ENCODE peak calls at places on chromosomes 2 and 18, in seven cellular contexts. S is activated T-cell treated with anti-CD3 and anti-CD28 coated beads, Interleukin-2, amount 50 U/mL, for 72 hours; Y is COLO829; J is progenitor cell of endocrine pancreas; U is epithelial cell of esophagus; G is retinal pigment epithelial cell; T is HCEC 1CT. Z is an unnamed sample.

GRCh38 chr2:160614391-160614790 is 120.8 kb upstream of the RBMS1 start:
- DNase-seq in T (peak), S (no peak), G (no peak), Y (no peak), J (no peak), U (no peak), Z (no peak)

GRCh38 chr2:131148426-131148825 is 43.3 kb downstream of the PLEKHB2 start:
- DNase-seq in S (no peak), G (no peak), Y (no peak), J (no peak), T (no peak), U (no peak), Z (no peak)

GRCh38 chr2:20478961-20479360 is 32.1 kb downstream of the RHOB start:
- DNase-seq in U (no peak), G (no peak), T (no peak), S (no peak), J (no peak), Y (no peak), Z (peak)

GRCh38 chr2:240932724-240933047 is 26.6 kb downstream of the CROCC2 start:
- DNase-seq in S (no peak), J (no peak), U (no peak), G (no peak), T (no peak), Y (no peak), Z (no peak)

GRCh38 chr2:121149384-121149783 is 135.6 kb downstream of the TFCP2L1 start:
- DNase-seq in S (no peak), G (no peak), T (no peak), Y (no peak), J (no peak), U (no peak), Z (no peak)

GRCh38 chr2:96267159-96267971 is 1.3 kb downstream of the CIAO1 start:
- DNase-seq in S (peak), Y (peak), J (no peak), U (peak), G (no peak), T (peak), Z (peak)

GRCh38 chr2:148978736-148979135 is 59.8 kb upstream of the LYPD6B start:
- DNase-seq in G (no peak), J (no peak), U (no peak), S (no peak), T (peak), Y (no peak), Z (no peak)

GRCh38 chr18:57214976-57215375 is 68.1 kb downstream of the BOD1L2 start:
- DNase-seq in T (no peak), G (no peak), S (no peak), J (no peak), U (peak), Y (no peak), Z (no peak)

GRCh38 chr2:50084086-50084843 is 930.0 kb upstream of the FSHR start:
- DNase-seq in S (no peak), U (no peak), J (no peak), Y (no peak), T (no peak), G (no peak), Z (no peak)

GRCh38 chr2:150144546-150145305 is 342.7 kb downstream of the RND3 start:
- DNase-seq in T (peak), Y (no peak), U (peak), S (no peak), G (no peak), J (no peak), Z (no peak)

Z was measured in endodermal cell.